ENCODE peak calls at places on chromosomes 7 and 10, in six cellular contexts. One of them, this sample, is unnamed.

GRCh38 chr7:116150588-116150987 is 59.8 kb upstream of the TES start:
- DNase-seq in CD8-positive, alpha-beta T cell: no peak
- DNase-seq in stimulated activated CD4-positive, alpha-beta T cell treated with anti-CD3 and anti-CD28 coated beads, TNF-alpha, amount 100 ng/mL, for 1 hour: no peak
- DNase-seq in skeletal muscle cell: no peak
- DNase-seq in naive thymus-derived CD4-positive, alpha-beta T cell: no peak
- DNase-seq in astrocyte of the hippocampus: no peak
- DNase-seq in this sample: no peak

GRCh38 chr7:6056616-6057015 is 25.4 kb downstream of the ANKRD61 start:
- DNase-seq in skeletal muscle cell: no peak
- DNase-seq in CD8-positive, alpha-beta T cell: no peak
- DNase-seq in stimulated activated CD4-positive, alpha-beta T cell treated with anti-CD3 and anti-CD28 coated beads, TNF-alpha, amount 100 ng/mL, for 1 hour: no peak
- DNase-seq in naive thymus-derived CD4-positive, alpha-beta T cell: no peak
- DNase-seq in astrocyte of the hippocampus: no peak
- DNase-seq in this sample: no peak

GRCh38 chr10:121324678-121325213 is 273.5 kb downstream of the FGFR2 start:
- DNase-seq in naive thymus-derived CD4-positive, alpha-beta T cell: no peak
- DNase-seq in stimulated activated CD4-positive, alpha-beta T cell treated with anti-CD3 and anti-CD28 coated beads, TNF-alpha, amount 100 ng/mL, for 1 hour: no peak
- DNase-seq in CD8-positive, alpha-beta T cell: no peak
- DNase-seq in astrocyte of the hippocampus: peak; percentile 65
- DNase-seq in skeletal muscle cell: no peak
- DNase-seq in this sample: no peak

GRCh38 chr10:62852961-62853702 is 37.0 kb upstream of the EGR2 start:
- DNase-seq in astrocyte of the hippocampus: no peak
- DNase-seq in stimulated activated CD4-positive, alpha-beta T cell treated with anti-CD3 and anti-CD28 coated beads, TNF-alpha, amount 100 ng/mL, for 1 hour: no peak
- DNase-seq in naive thymus-derived CD4-positive, alpha-beta T cell: no peak
- DNase-seq in skeletal muscle cell: no peak
- DNase-seq in CD8-positive, alpha-beta T cell: no peak
- DNase-seq in this sample: no peak

GRCh38 chr7:2046581-2047271 is 186.0 kb downstream of the MAD1L1 start:
- DNase-seq in skeletal muscle cell: no peak
- DNase-seq in naive thymus-derived CD4-positive, alpha-beta T cell: no peak
- DNase-seq in stimulated activated CD4-positive, alpha-beta T cell treated with anti-CD3 and anti-CD28 coated beads, TNF-alpha, amount 100 ng/mL, for 1 hour: no peak
- DNase-seq in CD8-positive, alpha-beta T cell: no peak
- DNase-seq in astrocyte of the hippocampus: no peak
- DNase-seq in this sample: no peak

GRCh38 chr7:41573881-41574280 is 129.0 kb downstream of the INHBA start:
- DNase-seq in stimulated activated CD4-positive, alpha-beta T cell treated with anti-CD3 and anti-CD28 coated beads, TNF-alpha, amount 100 ng/mL, for 1 hour: no peak
- DNase-seq in CD8-positive, alpha-beta T cell: no peak
- DNase-seq in skeletal muscle cell: no peak
- DNase-seq in naive thymus-derived CD4-positive, alpha-beta T cell: no peak
- DNase-seq in astrocyte of the hippocampus: no peak
- DNase-seq in this sample: no peak

GRCh38 chr7:91843831-91844230 is 36.7 kb downstream of the MTERF1 start:
- DNase-seq in astrocyte of the hippocampus: no peak
- DNase-seq in naive thymus-derived CD4-positive, alpha-beta T cell: no peak
- DNase-seq in CD8-positive, alpha-beta T cell: no peak
- DNase-seq in stimulated activated CD4-positive, alpha-beta T cell treated with anti-CD3 and anti-CD28 coated beads, TNF-alpha, amount 100 ng/mL, for 1 hour: no peak
- DNase-seq in skeletal muscle cell: no peak
- DNase-seq in this sample: no peak

GRCh38 chr7:102426268-102427031 is 6.9 kb upstream of the ORAI2 start:
- DNase-seq in stimulated activated CD4-positive, alpha-beta T cell treated with anti-CD3 and anti-CD28 coated beads, TNF-alpha, amount 100 ng/mL, for 1 hour: peak; percentile 27
- DNase-seq in naive thymus-derived CD4-positive, alpha-beta T cell: peak; percentile 84
- DNase-seq in astrocyte of the hippocampus: no peak
- DNase-seq in CD8-positive, alpha-beta T cell: peak; percentile 72
- DNase-seq in skeletal muscle cell: no peak
- DNase-seq in this sample: no peak

GRCh38 chr10:62067560-62067959 is 166.1 kb downstream of the ARID5B start:
- DNase-seq in CD8-positive, alpha-beta T cell: no peak
- DNase-seq in skeletal muscle cell: no peak
- DNase-seq in naive thymus-derived CD4-positive, alpha-beta T cell: no peak
- DNase-seq in stimulated activated CD4-positive, alpha-beta T cell treated with anti-CD3 and anti-CD28 coated beads, TNF-alpha, amount 100 ng/mL, for 1 hour: no peak
- DNase-seq in astrocyte of the hippocampus: no peak
- DNase-seq in this sample: no peak

GRCh38 chr7:104839842-104840241 is 174.2 kb upstream of the KMT2E start:
- DNase-seq in astrocyte of the hippocampus: no peak
- DNase-seq in CD8-positive, alpha-beta T cell: no peak
- DNase-seq in naive thymus-derived CD4-positive, alpha-beta T cell: no peak
- DNase-seq in skeletal muscle cell: no peak
- DNase-seq in stimulated activated CD4-positive, alpha-beta T cell treated with anti-CD3 and anti-CD28 coated beads, TNF-alpha, amount 100 ng/mL, for 1 hour: no peak
- DNase-seq in this sample: no peak

GRCh38 chr10:89213191-89213808 is 6.2 kb upstream of the CH25H start:
- DNase-seq in astrocyte of the hippocampus: peak; percentile 66
- DNase-seq in stimulated activated CD4-positive, alpha-beta T cell treated with anti-CD3 and anti-CD28 coated beads, TNF-alpha, amount 100 ng/mL, for 1 hour: no peak
- DNase-seq in skeletal muscle cell: peak; percentile 38
- DNase-seq in naive thymus-derived CD4-positive, alpha-beta T cell: peak; percentile 56
- DNase-seq in CD8-positive, alpha-beta T cell: no peak
- DNase-seq in this sample: no peak

GRCh38 chr7:30503273-30504212 is 1.1 kb downstream of the GGCT start:
- DNase-seq in skeletal muscle cell: no peak
- DNase-seq in CD8-positive, alpha-beta T cell: no peak
- DNase-seq in naive thymus-derived CD4-positive, alpha-beta T cell: no peak
- DNase-seq in stimulated activated CD4-positive, alpha-beta T cell treated with anti-CD3 and anti-CD28 coated beads, TNF-alpha, amount 100 ng/mL, for 1 hour: no peak
- DNase-seq in astrocyte of the hippocampus: peak; percentile 12
- DNase-seq in this sample: no peak

GRCh38 chr10:13708256-13708990 is 121.7 kb downstream of the PRPF18 start:
- DNase-seq in astrocyte of the hippocampus: peak; percentile 54
- DNase-seq in naive thymus-derived CD4-positive, alpha-beta T cell: no peak
- DNase-seq in skeletal muscle cell: no peak
- DNase-seq in stimulated activated CD4-positive, alpha-beta T cell treated with anti-CD3 and anti-CD28 coated beads, TNF-alpha, amount 100 ng/mL, for 1 hour: no peak
- DNase-seq in CD8-positive, alpha-beta T cell: no peak
- DNase-seq in this sample: no peak

GRCh38 chr7:81162771-81163525 is 244.1 kb upstream of the SEMA3C start:
- DNase-seq in skeletal muscle cell: no peak
- DNase-seq in naive thymus-derived CD4-positive, alpha-beta T cell: no peak
- DNase-seq in astrocyte of the hippocampus: peak; percentile 44
- DNase-seq in CD8-positive, alpha-beta T cell: no peak
- DNase-seq in stimulated activated CD4-positive, alpha-beta T cell treated with anti-CD3 and anti-CD28 coated beads, TNF-alpha, amount 100 ng/mL, for 1 hour: no peak
- DNase-seq in this sample: no peak

GRCh38 chr10:23359692-23360380 is 15.2 kb upstream of the C10orf67 start:
- DNase-seq in skeletal muscle cell: no peak
- DNase-seq in CD8-positive, alpha-beta T cell: no peak
- DNase-seq in astrocyte of the hippocampus: no peak
- DNase-seq in naive thymus-derived CD4-positive, alpha-beta T cell: no peak
- DNase-seq in stimulated activated CD4-positive, alpha-beta T cell treated with anti-CD3 and anti-CD28 coated beads, TNF-alpha, amount 100 ng/mL, for 1 hour: no peak
- DNase-seq in this sample: no peak

This sample was measured in GM04503.